ENCODE peak calls at places on chromosomes 7 and 10, in seven cellular contexts. N, I, T, Q, H, S and O are unnamed samples.
A peak's percentile ranks its signal among the peaks of the same experiment; 100 is the strongest.

GRCh38 chr10:49320191-49320590 is 21.2 kb downstream of the C10orf71 start:
- DNase-seq in N (no peak), I (no peak), S (no peak), T (no peak), Q (no peak), H (no peak), O (no peak)

GRCh38 chr10:131591936-131592335 is 280.4 kb upstream of the TCERG1L start:
- DNase-seq in H (no peak), I (no peak), N (no peak), T (no peak), S (no peak), Q (no peak), O (peak; percentile 69)

GRCh38 chr10:94361161-94361794 is 1.5 kb downstream of the NOC3L start:
- DNase-seq in H (no peak), Q (no peak), S (peak; percentile 16), T (no peak), N (no peak), I (no peak), O (no peak)

GRCh38 chr7:33258561-33258960 is 129.2 kb downstream of the BBS9 start:
- DNase-seq in H (no peak), Q (no peak), T (no peak), N (no peak), S (no peak), I (no peak), O (no peak)

GRCh38 chr7:136006208-136006607 is 29.0 kb upstream of the MTPN start:
- DNase-seq in I (no peak), H (no peak), S (no peak), N (no peak), Q (no peak), T (no peak), O (no peak)

GRCh38 chr7:129169171-129169643 is 19.2 kb upstream of the SMO start:
- DNase-seq in N (no peak), I (peak; percentile 50), Q (no peak), S (no peak), H (no peak), T (no peak), O (no peak)

GRCh38 chr7:79502151-79502550 is 48.7 kb upstream of the MAGI2 start:
- DNase-seq in N (no peak), H (no peak), S (no peak), T (no peak), Q (no peak), I (no peak), O (no peak)

GRCh38 chr7:19482628-19483027 is 226.2 kb downstream of the POLR1F start:
- DNase-seq in T (no peak), N (no peak), Q (no peak), I (no peak), S (no peak), H (no peak), O (no peak)

GRCh38 chr10:91762878-91763277 is 35.3 kb upstream of the TNKS2 start:
- DNase-seq in I (peak; percentile 48), Q (no peak), H (no peak), T (no peak), N (no peak), S (no peak), O (peak; percentile 51)

GRCh38 chr7:33300742-33301141 is 171.4 kb downstream of the BBS9 start:
- DNase-seq in T (no peak), Q (no peak), N (no peak), I (no peak), S (no peak), H (no peak), O (no peak)

GRCh38 chr10:86944471-86944870 is 12.9 kb downstream of the MMRN2 start:
- DNase-seq in S (no peak), I (no peak), T (no peak), N (no peak), H (no peak), Q (no peak), O (no peak)